ENCODE peak calls at places on chromosomes 1 and 21, in nine cellular contexts. One of them, this sample, is unnamed.
A peak's percentile ranks its signal among the peaks of the same experiment; 100 is the strongest.

GRCh38 chr1:12556368-12556930 is 61.6 kb downstream of the DHRS3 start:
- DNase-seq in non-pigmented ciliary epithelial cell: peak; percentile 89
- DNase-seq in keratinocyte: no peak
- DNase-seq in T-helper 17 cell: no peak
- DNase-seq in activated CD4-positive, alpha-beta T cell treated with anti-CD3 and anti-CD28 coated beads, Interleukin-2, amount 10 ng/mL, durations not matched to agents 7 days and 5 days: no peak
- DNase-seq in NB4: no peak
- DNase-seq in stimulated activated CD4-positive, alpha-beta T cell treated with anti-CD3 and anti-CD28 coated beads, Interleukin-2, amount 100 ng/mL, for 24 hours: no peak
- DNase-seq in mucosa of descending colon: no peak
- DNase-seq in COLO829: peak; percentile 99
- DNase-seq in this sample: peak; percentile 98

GRCh38 chr1:88746916-88747315 is 62.8 kb downstream of the PKN2 start:
- DNase-seq in non-pigmented ciliary epithelial cell: no peak
- DNase-seq in keratinocyte: no peak
- DNase-seq in T-helper 17 cell: no peak
- DNase-seq in activated CD4-positive, alpha-beta T cell treated with anti-CD3 and anti-CD28 coated beads, Interleukin-2, amount 10 ng/mL, durations not matched to agents 7 days and 5 days: no peak
- DNase-seq in NB4: peak; percentile 28
- DNase-seq in stimulated activated CD4-positive, alpha-beta T cell treated with anti-CD3 and anti-CD28 coated beads, Interleukin-2, amount 100 ng/mL, for 24 hours: no peak
- DNase-seq in mucosa of descending colon: no peak
- DNase-seq in COLO829: no peak
- DNase-seq in this sample: no peak

GRCh38 chr1:166950156-166950555 is 25.2 kb downstream of the ILDR2 start:
- DNase-seq in non-pigmented ciliary epithelial cell: no peak
- DNase-seq in keratinocyte: no peak
- DNase-seq in T-helper 17 cell: no peak
- DNase-seq in activated CD4-positive, alpha-beta T cell treated with anti-CD3 and anti-CD28 coated beads, Interleukin-2, amount 10 ng/mL, durations not matched to agents 7 days and 5 days: no peak
- DNase-seq in NB4: no peak
- DNase-seq in stimulated activated CD4-positive, alpha-beta T cell treated with anti-CD3 and anti-CD28 coated beads, Interleukin-2, amount 100 ng/mL, for 24 hours: no peak
- DNase-seq in mucosa of descending colon: no peak
- DNase-seq in COLO829: no peak
- DNase-seq in this sample: no peak

GRCh38 chr1:24294757-24295371 is 24.3 kb upstream of the GRHL3 start:
- DNase-seq in non-pigmented ciliary epithelial cell: no peak
- DNase-seq in keratinocyte: no peak
- DNase-seq in T-helper 17 cell: no peak
- DNase-seq in activated CD4-positive, alpha-beta T cell treated with anti-CD3 and anti-CD28 coated beads, Interleukin-2, amount 10 ng/mL, durations not matched to agents 7 days and 5 days: no peak
- DNase-seq in NB4: no peak
- DNase-seq in stimulated activated CD4-positive, alpha-beta T cell treated with anti-CD3 and anti-CD28 coated beads, Interleukin-2, amount 100 ng/mL, for 24 hours: no peak
- DNase-seq in mucosa of descending colon: peak; percentile 48
- DNase-seq in COLO829: no peak
- DNase-seq in this sample: peak; percentile 95

GRCh38 chr1:94298861-94299260 is 61.5 kb upstream of the ARHGAP29 start:
- DNase-seq in non-pigmented ciliary epithelial cell: no peak
- DNase-seq in keratinocyte: no peak
- DNase-seq in T-helper 17 cell: no peak
- DNase-seq in activated CD4-positive, alpha-beta T cell treated with anti-CD3 and anti-CD28 coated beads, Interleukin-2, amount 10 ng/mL, durations not matched to agents 7 days and 5 days: no peak
- DNase-seq in NB4: no peak
- DNase-seq in stimulated activated CD4-positive, alpha-beta T cell treated with anti-CD3 and anti-CD28 coated beads, Interleukin-2, amount 100 ng/mL, for 24 hours: no peak
- DNase-seq in mucosa of descending colon: no peak
- DNase-seq in COLO829: no peak
- DNase-seq in this sample: peak; percentile 78

GRCh38 chr1:43822040-43822439 is 111.6 kb upstream of the ARTN start:
- DNase-seq in non-pigmented ciliary epithelial cell: no peak
- DNase-seq in keratinocyte: peak; percentile 46
- DNase-seq in T-helper 17 cell: no peak
- DNase-seq in activated CD4-positive, alpha-beta T cell treated with anti-CD3 and anti-CD28 coated beads, Interleukin-2, amount 10 ng/mL, durations not matched to agents 7 days and 5 days: no peak
- DNase-seq in NB4: no peak
- DNase-seq in stimulated activated CD4-positive, alpha-beta T cell treated with anti-CD3 and anti-CD28 coated beads, Interleukin-2, amount 100 ng/mL, for 24 hours: no peak
- DNase-seq in mucosa of descending colon: no peak
- DNase-seq in COLO829: peak; percentile 49
- DNase-seq in this sample: peak; percentile 85

GRCh38 chr1:44016875-44017400 is 14.3 kb downstream of the SLC6A9 start:
- DNase-seq in non-pigmented ciliary epithelial cell: no peak
- DNase-seq in keratinocyte: no peak
- DNase-seq in T-helper 17 cell: no peak
- DNase-seq in activated CD4-positive, alpha-beta T cell treated with anti-CD3 and anti-CD28 coated beads, Interleukin-2, amount 10 ng/mL, durations not matched to agents 7 days and 5 days: no peak
- DNase-seq in NB4: no peak
- DNase-seq in stimulated activated CD4-positive, alpha-beta T cell treated with anti-CD3 and anti-CD28 coated beads, Interleukin-2, amount 100 ng/mL, for 24 hours: no peak
- DNase-seq in mucosa of descending colon: no peak
- DNase-seq in COLO829: no peak
- DNase-seq in this sample: no peak

GRCh38 chr1:40352126-40352525 is 21.4 kb upstream of the SMAP2 start:
- DNase-seq in non-pigmented ciliary epithelial cell: no peak
- DNase-seq in keratinocyte: no peak
- DNase-seq in T-helper 17 cell: no peak
- DNase-seq in activated CD4-positive, alpha-beta T cell treated with anti-CD3 and anti-CD28 coated beads, Interleukin-2, amount 10 ng/mL, durations not matched to agents 7 days and 5 days: no peak
- DNase-seq in NB4: no peak
- DNase-seq in stimulated activated CD4-positive, alpha-beta T cell treated with anti-CD3 and anti-CD28 coated beads, Interleukin-2, amount 100 ng/mL, for 24 hours: no peak
- DNase-seq in mucosa of descending colon: no peak
- DNase-seq in COLO829: no peak
- DNase-seq in this sample: no peak

GRCh38 chr1:193229136-193229535 is 42.7 kb upstream of the B3GALT2 start:
- DNase-seq in non-pigmented ciliary epithelial cell: no peak
- DNase-seq in keratinocyte: peak; percentile 5
- DNase-seq in T-helper 17 cell: no peak
- DNase-seq in activated CD4-positive, alpha-beta T cell treated with anti-CD3 and anti-CD28 coated beads, Interleukin-2, amount 10 ng/mL, durations not matched to agents 7 days and 5 days: no peak
- DNase-seq in NB4: peak; percentile 10
- DNase-seq in stimulated activated CD4-positive, alpha-beta T cell treated with anti-CD3 and anti-CD28 coated beads, Interleukin-2, amount 100 ng/mL, for 24 hours: no peak
- DNase-seq in mucosa of descending colon: no peak
- DNase-seq in COLO829: no peak
- DNase-seq in this sample: no peak

GRCh38 chr1:230137328-230137815 is 70.3 kb downstream of the GALNT2 start:
- DNase-seq in non-pigmented ciliary epithelial cell: no peak
- DNase-seq in keratinocyte: no peak
- DNase-seq in T-helper 17 cell: no peak
- DNase-seq in activated CD4-positive, alpha-beta T cell treated with anti-CD3 and anti-CD28 coated beads, Interleukin-2, amount 10 ng/mL, durations not matched to agents 7 days and 5 days: no peak
- DNase-seq in NB4: no peak
- DNase-seq in stimulated activated CD4-positive, alpha-beta T cell treated with anti-CD3 and anti-CD28 coated beads, Interleukin-2, amount 100 ng/mL, for 24 hours: no peak
- DNase-seq in mucosa of descending colon: no peak
- DNase-seq in COLO829: no peak
- DNase-seq in this sample: no peak

GRCh38 chr1:232613752-232614381 is 16.1 kb downstream of the SIPA1L2 start:
- DNase-seq in non-pigmented ciliary epithelial cell: peak; percentile 81
- DNase-seq in keratinocyte: no peak
- DNase-seq in T-helper 17 cell: no peak
- DNase-seq in activated CD4-positive, alpha-beta T cell treated with anti-CD3 and anti-CD28 coated beads, Interleukin-2, amount 10 ng/mL, durations not matched to agents 7 days and 5 days: no peak
- DNase-seq in NB4: no peak
- DNase-seq in stimulated activated CD4-positive, alpha-beta T cell treated with anti-CD3 and anti-CD28 coated beads, Interleukin-2, amount 100 ng/mL, for 24 hours: no peak
- DNase-seq in mucosa of descending colon: no peak
- DNase-seq in COLO829: peak; percentile 73
- DNase-seq in this sample: peak; percentile 91

GRCh38 chr1:91864017-91864700 is 21.8 kb downstream of the TGFBR3 start:
- DNase-seq in non-pigmented ciliary epithelial cell: no peak
- DNase-seq in keratinocyte: peak; percentile 26
- DNase-seq in T-helper 17 cell: no peak
- DNase-seq in activated CD4-positive, alpha-beta T cell treated with anti-CD3 and anti-CD28 coated beads, Interleukin-2, amount 10 ng/mL, durations not matched to agents 7 days and 5 days: no peak
- DNase-seq in NB4: peak; percentile 26
- DNase-seq in stimulated activated CD4-positive, alpha-beta T cell treated with anti-CD3 and anti-CD28 coated beads, Interleukin-2, amount 100 ng/mL, for 24 hours: no peak
- DNase-seq in mucosa of descending colon: no peak
- DNase-seq in COLO829: no peak
- DNase-seq in this sample: peak; percentile 63

GRCh38 chr21:37665230-37666024 is 250.8 kb downstream of the KCNJ6 start:
- DNase-seq in non-pigmented ciliary epithelial cell: no peak
- DNase-seq in keratinocyte: no peak
- DNase-seq in T-helper 17 cell: no peak
- DNase-seq in activated CD4-positive, alpha-beta T cell treated with anti-CD3 and anti-CD28 coated beads, Interleukin-2, amount 10 ng/mL, durations not matched to agents 7 days and 5 days: no peak
- DNase-seq in NB4: no peak
- DNase-seq in stimulated activated CD4-positive, alpha-beta T cell treated with anti-CD3 and anti-CD28 coated beads, Interleukin-2, amount 100 ng/mL, for 24 hours: no peak
- DNase-seq in mucosa of descending colon: no peak
- DNase-seq in COLO829: no peak
- DNase-seq in this sample: no peak

GRCh38 chr21:45615145-45615711 is 28.3 kb upstream of the PCBP3 start:
- DNase-seq in non-pigmented ciliary epithelial cell: no peak
- DNase-seq in keratinocyte: no peak
- DNase-seq in T-helper 17 cell: peak; percentile 85
- DNase-seq in activated CD4-positive, alpha-beta T cell treated with anti-CD3 and anti-CD28 coated beads, Interleukin-2, amount 10 ng/mL, durations not matched to agents 7 days and 5 days: peak; percentile 70
- DNase-seq in NB4: peak; percentile 22
- DNase-seq in stimulated activated CD4-positive, alpha-beta T cell treated with anti-CD3 and anti-CD28 coated beads, Interleukin-2, amount 100 ng/mL, for 24 hours: peak; percentile 80
- DNase-seq in mucosa of descending colon: peak; percentile 70
- DNase-seq in COLO829: no peak
- DNase-seq in this sample: no peak

GRCh38 chr1:162641128-162641527 is 8.9 kb downstream of the DDR2 start:
- DNase-seq in non-pigmented ciliary epithelial cell: no peak
- DNase-seq in keratinocyte: no peak
- DNase-seq in T-helper 17 cell: no peak
- DNase-seq in activated CD4-positive, alpha-beta T cell treated with anti-CD3 and anti-CD28 coated beads, Interleukin-2, amount 10 ng/mL, durations not matched to agents 7 days and 5 days: no peak
- DNase-seq in NB4: no peak
- DNase-seq in stimulated activated CD4-positive, alpha-beta T cell treated with anti-CD3 and anti-CD28 coated beads, Interleukin-2, amount 100 ng/mL, for 24 hours: no peak
- DNase-seq in mucosa of descending colon: no peak
- DNase-seq in COLO829: no peak
- DNase-seq in this sample: no peak

GRCh38 chr1:246907472-246907871 is 24.3 kb downstream of the AHCTF1 start:
- DNase-seq in non-pigmented ciliary epithelial cell: no peak
- DNase-seq in keratinocyte: peak; percentile 5
- DNase-seq in T-helper 17 cell: no peak
- DNase-seq in activated CD4-positive, alpha-beta T cell treated with anti-CD3 and anti-CD28 coated beads, Interleukin-2, amount 10 ng/mL, durations not matched to agents 7 days and 5 days: peak; percentile 47
- DNase-seq in NB4: peak; percentile 63
- DNase-seq in stimulated activated CD4-positive, alpha-beta T cell treated with anti-CD3 and anti-CD28 coated beads, Interleukin-2, amount 100 ng/mL, for 24 hours: no peak
- DNase-seq in mucosa of descending colon: no peak
- DNase-seq in COLO829: no peak
- DNase-seq in this sample: peak; percentile 76

GRCh38 chr1:207032528-207033017 is at the start of gene C1orf116:
- DNase-seq in non-pigmented ciliary epithelial cell: no peak
- DNase-seq in keratinocyte: peak; percentile 92
- DNase-seq in T-helper 17 cell: no peak
- DNase-seq in activated CD4-positive, alpha-beta T cell treated with anti-CD3 and anti-CD28 coated beads, Interleukin-2, amount 10 ng/mL, durations not matched to agents 7 days and 5 days: no peak
- DNase-seq in NB4: no peak
- DNase-seq in stimulated activated CD4-positive, alpha-beta T cell treated with anti-CD3 and anti-CD28 coated beads, Interleukin-2, amount 100 ng/mL, for 24 hours: no peak
- DNase-seq in mucosa of descending colon: peak; percentile 75
- DNase-seq in COLO829: peak; percentile 72
- DNase-seq in this sample: peak; percentile 6

GRCh38 chr1:35568975-35569395 is 4.1 kb upstream of the TFAP2E start:
- DNase-seq in non-pigmented ciliary epithelial cell: no peak
- DNase-seq in keratinocyte: no peak
- DNase-seq in T-helper 17 cell: peak; percentile 33
- DNase-seq in activated CD4-positive, alpha-beta T cell treated with anti-CD3 and anti-CD28 coated beads, Interleukin-2, amount 10 ng/mL, durations not matched to agents 7 days and 5 days: peak; percentile 74
- DNase-seq in NB4: peak; percentile 75
- DNase-seq in stimulated activated CD4-positive, alpha-beta T cell treated with anti-CD3 and anti-CD28 coated beads, Interleukin-2, amount 100 ng/mL, for 24 hours: peak; percentile 70
- DNase-seq in mucosa of descending colon: peak; percentile 69
- DNase-seq in COLO829: peak; percentile 85
- DNase-seq in this sample: peak; percentile 58

GRCh38 chr1:209485167-209485566 is 98.3 kb upstream of the CAMK1G start:
- DNase-seq in non-pigmented ciliary epithelial cell: no peak
- DNase-seq in keratinocyte: peak; percentile 94
- DNase-seq in T-helper 17 cell: no peak
- DNase-seq in activated CD4-positive, alpha-beta T cell treated with anti-CD3 and anti-CD28 coated beads, Interleukin-2, amount 10 ng/mL, durations not matched to agents 7 days and 5 days: no peak
- DNase-seq in NB4: no peak
- DNase-seq in stimulated activated CD4-positive, alpha-beta T cell treated with anti-CD3 and anti-CD28 coated beads, Interleukin-2, amount 100 ng/mL, for 24 hours: no peak
- DNase-seq in mucosa of descending colon: no peak
- DNase-seq in COLO829: peak; percentile 17
- DNase-seq in this sample: peak; percentile 96

GRCh38 chr21:44517175-44517899 is 22.7 kb downstream of the KRTAP10-1 start:
- DNase-seq in non-pigmented ciliary epithelial cell: no peak
- DNase-seq in keratinocyte: no peak
- DNase-seq in T-helper 17 cell: no peak
- DNase-seq in activated CD4-positive, alpha-beta T cell treated with anti-CD3 and anti-CD28 coated beads, Interleukin-2, amount 10 ng/mL, durations not matched to agents 7 days and 5 days: no peak
- DNase-seq in NB4: peak; percentile 31
- DNase-seq in stimulated activated CD4-positive, alpha-beta T cell treated with anti-CD3 and anti-CD28 coated beads, Interleukin-2, amount 100 ng/mL, for 24 hours: peak; percentile 34
- DNase-seq in mucosa of descending colon: peak; percentile 10
- DNase-seq in COLO829: peak; percentile 74
- DNase-seq in this sample: no peak

GRCh38 chr1:235063068-235063765 is 65.4 kb downstream of the TOMM20 start:
- DNase-seq in non-pigmented ciliary epithelial cell: no peak
- DNase-seq in keratinocyte: no peak
- DNase-seq in T-helper 17 cell: no peak
- DNase-seq in activated CD4-positive, alpha-beta T cell treated with anti-CD3 and anti-CD28 coated beads, Interleukin-2, amount 10 ng/mL, durations not matched to agents 7 days and 5 days: peak; percentile 16
- DNase-seq in NB4: peak; percentile 75
- DNase-seq in stimulated activated CD4-positive, alpha-beta T cell treated with anti-CD3 and anti-CD28 coated beads, Interleukin-2, amount 100 ng/mL, for 24 hours: no peak
- DNase-seq in mucosa of descending colon: no peak
- DNase-seq in COLO829: no peak
- DNase-seq in this sample: no peak

GRCh38 chr1:108050911-108051624 is 86.1 kb upstream of the VAV3 start:
- DNase-seq in non-pigmented ciliary epithelial cell: no peak
- DNase-seq in keratinocyte: no peak
- DNase-seq in T-helper 17 cell: no peak
- DNase-seq in activated CD4-positive, alpha-beta T cell treated with anti-CD3 and anti-CD28 coated beads, Interleukin-2, amount 10 ng/mL, durations not matched to agents 7 days and 5 days: no peak
- DNase-seq in NB4: no peak
- DNase-seq in stimulated activated CD4-positive, alpha-beta T cell treated with anti-CD3 and anti-CD28 coated beads, Interleukin-2, amount 100 ng/mL, for 24 hours: no peak
- DNase-seq in mucosa of descending colon: no peak
- DNase-seq in COLO829: no peak
- DNase-seq in this sample: no peak

GRCh38 chr1:192435704-192436103 is 118.9 kb downstream of the RGS21 start:
- DNase-seq in non-pigmented ciliary epithelial cell: no peak
- DNase-seq in keratinocyte: no peak
- DNase-seq in T-helper 17 cell: no peak
- DNase-seq in activated CD4-positive, alpha-beta T cell treated with anti-CD3 and anti-CD28 coated beads, Interleukin-2, amount 10 ng/mL, durations not matched to agents 7 days and 5 days: no peak
- DNase-seq in NB4: no peak
- DNase-seq in stimulated activated CD4-positive, alpha-beta T cell treated with anti-CD3 and anti-CD28 coated beads, Interleukin-2, amount 100 ng/mL, for 24 hours: no peak
- DNase-seq in mucosa of descending colon: no peak
- DNase-seq in COLO829: no peak
- DNase-seq in this sample: peak; percentile 82

GRCh38 chr1:201636581-201636980 is 97.7 kb downstream of the NAV1 start:
- DNase-seq in non-pigmented ciliary epithelial cell: peak; percentile 70
- DNase-seq in keratinocyte: no peak
- DNase-seq in T-helper 17 cell: no peak
- DNase-seq in activated CD4-positive, alpha-beta T cell treated with anti-CD3 and anti-CD28 coated beads, Interleukin-2, amount 10 ng/mL, durations not matched to agents 7 days and 5 days: no peak
- DNase-seq in NB4: no peak
- DNase-seq in stimulated activated CD4-positive, alpha-beta T cell treated with anti-CD3 and anti-CD28 coated beads, Interleukin-2, amount 100 ng/mL, for 24 hours: no peak
- DNase-seq in mucosa of descending colon: no peak
- DNase-seq in COLO829: no peak
- DNase-seq in this sample: peak; percentile 43

This sample was measured in amniotic epithelial cell.